ENCODE peak calls at places on chromosomes 3 and 15, in four cellular contexts. One of them, this sample, is unnamed.

GRCh38 chr3:158845748-158846350 is 44.0 kb downstream of the MFSD1 start:
- DNase-seq in tibial nerve: no peak
- DNase-seq in IMR-90: no peak
- DNase-seq in stomach: no peak
- DNase-seq in this sample: peak

GRCh38 chr3:170534232-170534631 is 51.6 kb downstream of the SLC7A14 start:
- DNase-seq in tibial nerve: no peak
- DNase-seq in IMR-90: no peak
- DNase-seq in stomach: no peak
- DNase-seq in this sample: no peak

GRCh38 chr3:183386651-183387050 is 41.8 kb downstream of the MCF2L2 start:
- DNase-seq in IMR-90: no peak
- DNase-seq in stomach: no peak
- DNase-seq in tibial nerve: no peak
- DNase-seq in this sample: no peak

GRCh38 chr15:99727330-99727729 is 5.9 kb downstream of the LYSMD4 start:
- DNase-seq in stomach: no peak
- DNase-seq in IMR-90: no peak
- DNase-seq in tibial nerve: no peak
- DNase-seq in this sample: no peak

GRCh38 chr3:132268956-132269355 is 48.3 kb upstream of the ACP3 start:
- DNase-seq in tibial nerve: no peak
- DNase-seq in stomach: no peak
- DNase-seq in IMR-90: peak
- DNase-seq in this sample: no peak

GRCh38 chr15:89184367-89184766 is 37.0 kb downstream of the RLBP1 start:
- DNase-seq in stomach: no peak
- DNase-seq in IMR-90: no peak
- DNase-seq in tibial nerve: no peak
- DNase-seq in this sample: peak

GRCh38 chr3:181176610-181177009 is 187.1 kb upstream of the DNAJC19 start:
- DNase-seq in tibial nerve: peak
- DNase-seq in stomach: peak
- DNase-seq in IMR-90: peak
- DNase-seq in this sample: peak

GRCh38 chr3:133038089-133038730 is at the start of gene TMEM108:
- DNase-seq in IMR-90: peak
- DNase-seq in tibial nerve: peak
- DNase-seq in stomach: peak
- DNase-seq in this sample: peak

GRCh38 chr3:14274999-14275961 is 96.7 kb downstream of the LSM3 start:
- DNase-seq in stomach: no peak
- DNase-seq in tibial nerve: no peak
- DNase-seq in IMR-90: no peak
- DNase-seq in this sample: no peak

GRCh38 chr3:191376742-191377141 is 46.4 kb upstream of the UTS2B start:
- DNase-seq in IMR-90: peak
- DNase-seq in stomach: no peak
- DNase-seq in tibial nerve: no peak
- DNase-seq in this sample: no peak

GRCh38 chr3:65972765-65973164 is 66.0 kb downstream of the MAGI1 start:
- DNase-seq in tibial nerve: no peak
- DNase-seq in stomach: no peak
- DNase-seq in IMR-90: no peak
- DNase-seq in this sample: no peak

GRCh38 chr15:66633346-66633745 is 67.5 kb upstream of the LCTL start:
- DNase-seq in stomach: no peak
- DNase-seq in IMR-90: no peak
- DNase-seq in tibial nerve: no peak
- DNase-seq in this sample: no peak

GRCh38 chr15:51503003-51503402 is 119.6 kb downstream of the DMXL2 start:
- DNase-seq in tibial nerve: no peak
- DNase-seq in stomach: no peak
- DNase-seq in IMR-90: no peak
- DNase-seq in this sample: no peak

GRCh38 chr15:78103406-78104118 is 11.2 kb downstream of the SH2D7 start:
- DNase-seq in stomach: peak
- DNase-seq in tibial nerve: no peak
- DNase-seq in IMR-90: no peak
- DNase-seq in this sample: peak

GRCh38 chr3:10753964-10754363 is 62.1 kb upstream of the SLC6A11 start:
- DNase-seq in stomach: no peak
- DNase-seq in IMR-90: peak
- DNase-seq in tibial nerve: no peak
- DNase-seq in this sample: peak

GRCh38 chr15:63984331-63984730 is 62.0 kb downstream of the DAPK2 start:
- DNase-seq in stomach: peak
- DNase-seq in IMR-90: no peak
- DNase-seq in tibial nerve: no peak
- DNase-seq in this sample: peak

GRCh38 chr15:67080900-67081431 is 15.6 kb downstream of the SMAD3 start:
- DNase-seq in stomach: no peak
- DNase-seq in tibial nerve: no peak
- DNase-seq in IMR-90: peak
- DNase-seq in this sample: no peak

GRCh38 chr3:183378008-183378407 is 50.4 kb downstream of the MCF2L2 start:
- DNase-seq in tibial nerve: no peak
- DNase-seq in stomach: no peak
- DNase-seq in IMR-90: no peak
- DNase-seq in this sample: no peak

GRCh38 chr3:129506272-129506742 is 22.1 kb upstream of the RHO start:
- DNase-seq in tibial nerve: no peak
- DNase-seq in stomach: no peak
- DNase-seq in IMR-90: no peak
- DNase-seq in this sample: no peak

GRCh38 chr3:74711913-74712512 is 97.6 kb upstream of the CNTN3 start:
- DNase-seq in IMR-90: no peak
- DNase-seq in tibial nerve: no peak
- DNase-seq in stomach: no peak
- DNase-seq in this sample: no peak
- H3K27ac ChIP-seq in IMR-90: no peak
- H3K27ac ChIP-seq in tibial nerve: no peak
- H3K27ac ChIP-seq in stomach: no peak
- H3K27ac ChIP-seq in this sample: no peak

GRCh38 chr3:115141018-115141757 is 5.9 kb downstream of the ZBTB20 start:
- DNase-seq in IMR-90: no peak
- DNase-seq in tibial nerve: no peak
- DNase-seq in stomach: no peak
- DNase-seq in this sample: no peak
- TF ChIP-seq POLR2A in IMR-90: no peak
- TF ChIP-seq POLR2A in tibial nerve: no peak
- TF ChIP-seq POLR2A in stomach: no peak
- TF ChIP-seq POLR2A in this sample: no peak

DNA sequence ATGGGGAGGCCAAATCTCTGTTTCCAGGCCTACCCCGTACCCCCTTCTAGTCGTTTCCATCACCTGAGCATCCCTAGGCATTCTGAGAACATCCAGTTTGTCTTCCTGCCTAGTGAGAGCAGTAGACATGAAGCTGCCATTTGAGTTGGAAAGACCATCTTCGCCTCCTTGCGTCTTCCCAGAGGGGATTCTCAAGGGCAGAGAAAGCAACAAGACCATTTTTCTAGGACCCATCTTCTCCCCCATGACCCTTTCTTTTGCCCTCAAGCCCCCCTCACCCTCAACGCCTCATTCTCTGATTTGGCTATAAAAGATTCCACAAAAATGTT is 148.7 kb upstream of the BHLHE40 start:
- DNase-seq in stomach: no peak
- DNase-seq in IMR-90: no peak
- DNase-seq in tibial nerve: no peak
- DNase-seq in this sample: no peak
- H3K27ac ChIP-seq in stomach: peak
- H3K27ac ChIP-seq in IMR-90: peak
- H3K27ac ChIP-seq in tibial nerve: peak
- H3K27ac ChIP-seq in this sample: no peak

GRCh38 chr3:126101521-126101982 is 17.6 kb upstream of the SLC41A3 start:
- DNase-seq in tibial nerve: no peak
- DNase-seq in IMR-90: no peak
- DNase-seq in stomach: no peak
- DNase-seq in this sample: no peak
- TF ChIP-seq POLR2A in tibial nerve: no peak
- TF ChIP-seq POLR2A in IMR-90: no peak
- TF ChIP-seq POLR2A in stomach: no peak
- TF ChIP-seq POLR2A in this sample: no peak

This sample was measured in body of pancreas.